ENCODE peak calls at places on chromosomes 13 and 19, in six cellular contexts. D is GDM1; J is activated CD8-positive, alpha-beta T cell treated with anti-CD3 and anti-CD28 coated beads, Interleukin-2, amount 10 ng/mL, durations not matched to agents 7 days and 5 days; Y is activated naive CD4-positive, alpha-beta T cell treated with anti-CD3 and anti-CD28 coated beads for 36 hours; Q is trophoblast cell; W is iris pigment epithelial cell. P is an unnamed sample.

GRCh38 chr13:44697058-44697457 is 120.9 kb upstream of the TSC22D1 start:
- DNase-seq in D (no peak), J (no peak), Y (no peak), Q (no peak), W (no peak), P (no peak)

GRCh38 chr19:32692727-32693061 is 1.1 kb downstream of the NUDT19 start:
- DNase-seq in D (no peak), J (peak; percentile 33), Y (peak; percentile 23), Q (no peak), W (no peak), P (no peak)

GRCh38 chr13:25857830-25858229 is 194.0 kb downstream of the SHISA2 start:
- DNase-seq in D (no peak), J (no peak), Y (no peak), Q (no peak), W (no peak), P (no peak)

GRCh38 chr13:96781141-96781540 is 213.1 kb downstream of the OXGR1 start:
- DNase-seq in D (no peak), J (no peak), Y (no peak), Q (no peak), W (no peak), P (peak; percentile 55)

GRCh38 chr13:52348983-52349780 is 56.8 kb downstream of the THSD1 start:
- DNase-seq in D (peak; percentile 36), J (no peak), Y (peak; percentile 48), Q (peak; percentile 24), W (peak; percentile 69), P (peak; percentile 89)

GRCh38 chr13:47945738-47946137 is 55.3 kb downstream of the SUCLA2 start:
- DNase-seq in D (no peak), J (no peak), Y (no peak), Q (peak; percentile 63), W (peak; percentile 96), P (no peak)

GRCh38 chr13:106573279-106573831 is 5.4 kb upstream of the ARGLU1 start:
- DNase-seq in D (no peak), J (no peak), Y (no peak), Q (no peak), W (peak; percentile 61), P (no peak)

GRCh38 chr13:47621931-47622330 is 379.1 kb downstream of the SUCLA2 start:
- DNase-seq in D (no peak), J (no peak), Y (no peak), Q (no peak), W (peak; percentile 14), P (peak; percentile 26)

GRCh38 chr19:554817-555216 is 11.0 kb downstream of the GZMM start:
- DNase-seq in D (no peak), J (no peak), Y (no peak), Q (no peak), W (no peak), P (no peak)

GRCh38 chr13:48184260-48184659 is 48.7 kb upstream of the ITM2B start:
- DNase-seq in D (no peak), J (no peak), Y (peak; percentile 8), Q (no peak), W (no peak), P (no peak)

GRCh38 chr19:46412034-46412982 is 1.1 kb downstream of the CCDC8 start:
- DNase-seq in D (no peak), J (no peak), Y (no peak), Q (no peak), W (no peak), P (no peak)

GRCh38 chr13:112067121-112067741 is at the start of gene SOX1:
- DNase-seq in D (no peak), J (no peak), Y (no peak), Q (no peak), W (no peak), P (no peak)

GRCh38 chr13:80074143-80074752 is 266.7 kb downstream of the SPRY2 start:
- DNase-seq in D (no peak), J (no peak), Y (no peak), Q (no peak), W (no peak), P (no peak)

GRCh38 chr13:111213964-111214726 is 99.0 kb downstream of the ARHGEF7 start:
- DNase-seq in D (no peak), J (no peak), Y (no peak), Q (peak; percentile 65), W (no peak), P (no peak)

GRCh38 chr13:29892149-29892548 is 41.7 kb upstream of the UBL3 start:
- DNase-seq in D (no peak), J (no peak), Y (no peak), Q (no peak), W (no peak), P (no peak)

GRCh38 chr19:16062789-16063188 is 13.5 kb upstream of the TPM4 start:
- DNase-seq in D (peak; percentile 50), J (peak; percentile 75), Y (peak; percentile 84), Q (peak; percentile 53), W (no peak), P (peak; percentile 52)

GRCh38 chr19:53581871-53582279 is 43.9 kb downstream of the ZNF331 start:
- DNase-seq in D (no peak), J (no peak), Y (no peak), Q (peak; percentile 54), W (no peak), P (no peak)